ENCODE peak calls at places on chromosomes 2 and 18, in nine cellular contexts. One of them, this sample, is unnamed.

GRCh38 chr2:44897406-44897805 is 44.1 kb upstream of the SIX3 start:
- DNase-seq in neural progenitor cell: no peak
- DNase-seq in GM23248: no peak
- DNase-seq in HCT116: no peak
- DNase-seq in hepatocyte: no peak
- DNase-seq in OCI-LY7: no peak
- DNase-seq in MM.1S: no peak
- DNase-seq in SK-N-SH: no peak
- DNase-seq in PC-3: peak
- DNase-seq in this sample: peak

GRCh38 chr2:25938345-25938744 is 44.0 kb downstream of the KIF3C start:
- DNase-seq in neural progenitor cell: no peak
- DNase-seq in GM23248: no peak
- DNase-seq in HCT116: no peak
- DNase-seq in hepatocyte: no peak
- DNase-seq in OCI-LY7: no peak
- DNase-seq in MM.1S: no peak
- DNase-seq in SK-N-SH: peak
- DNase-seq in PC-3: no peak
- DNase-seq in this sample: no peak

GRCh38 chr2:75403991-75404428 is 156.7 kb downstream of the EVA1A start:
- DNase-seq in neural progenitor cell: peak
- DNase-seq in GM23248: peak
- DNase-seq in HCT116: peak
- DNase-seq in hepatocyte: peak
- DNase-seq in OCI-LY7: peak
- DNase-seq in MM.1S: peak
- DNase-seq in SK-N-SH: peak
- DNase-seq in PC-3: peak
- DNase-seq in this sample: peak

GRCh38 chr2:85707304-85707703 is 13.1 kb downstream of the GNLY start:
- DNase-seq in neural progenitor cell: peak
- DNase-seq in GM23248: peak
- DNase-seq in HCT116: peak
- DNase-seq in hepatocyte: peak
- DNase-seq in OCI-LY7: peak
- DNase-seq in MM.1S: peak
- DNase-seq in SK-N-SH: peak
- DNase-seq in PC-3: peak
- DNase-seq in this sample: peak

GRCh38 chr2:6140509-6140908 is 448.3 kb downstream of the SOX11 start:
- DNase-seq in neural progenitor cell: no peak
- DNase-seq in GM23248: no peak
- DNase-seq in HCT116: no peak
- DNase-seq in hepatocyte: no peak
- DNase-seq in OCI-LY7: no peak
- DNase-seq in MM.1S: no peak
- DNase-seq in SK-N-SH: no peak
- DNase-seq in PC-3: no peak
- DNase-seq in this sample: no peak

GRCh38 chr2:9053534-9053931 is 50.0 kb upstream of the MBOAT2 start:
- DNase-seq in neural progenitor cell: no peak
- DNase-seq in GM23248: peak
- DNase-seq in HCT116: no peak
- DNase-seq in hepatocyte: no peak
- DNase-seq in OCI-LY7: no peak
- DNase-seq in MM.1S: no peak
- DNase-seq in SK-N-SH: no peak
- DNase-seq in PC-3: peak
- DNase-seq in this sample: no peak

GRCh38 chr2:133676392-133677130 is 108.3 kb upstream of the NCKAP5 start:
- DNase-seq in neural progenitor cell: no peak
- DNase-seq in GM23248: peak
- DNase-seq in HCT116: no peak
- DNase-seq in hepatocyte: no peak
- DNase-seq in OCI-LY7: no peak
- DNase-seq in MM.1S: no peak
- DNase-seq in SK-N-SH: no peak
- DNase-seq in PC-3: no peak
- DNase-seq in this sample: no peak

GRCh38 chr2:41170589-41170988 is 718.7 kb upstream of the SLC8A1 start:
- DNase-seq in neural progenitor cell: no peak
- DNase-seq in GM23248: no peak
- DNase-seq in HCT116: no peak
- DNase-seq in hepatocyte: no peak
- DNase-seq in OCI-LY7: no peak
- DNase-seq in MM.1S: peak
- DNase-seq in SK-N-SH: no peak
- DNase-seq in PC-3: no peak
- DNase-seq in this sample: no peak

GRCh38 chr2:127400897-127401756 is 13.4 kb upstream of the MAP3K2 start:
- DNase-seq in neural progenitor cell: no peak
- DNase-seq in GM23248: peak
- DNase-seq in HCT116: no peak
- DNase-seq in hepatocyte: no peak
- DNase-seq in OCI-LY7: no peak
- DNase-seq in MM.1S: no peak
- DNase-seq in SK-N-SH: no peak
- DNase-seq in PC-3: peak
- DNase-seq in this sample: peak

GRCh38 chr2:168090366-168091019 is 156.9 kb downstream of the STK39 start:
- DNase-seq in neural progenitor cell: no peak
- DNase-seq in GM23248: no peak
- DNase-seq in HCT116: no peak
- DNase-seq in hepatocyte: no peak
- DNase-seq in OCI-LY7: peak
- DNase-seq in MM.1S: peak
- DNase-seq in SK-N-SH: no peak
- DNase-seq in PC-3: no peak
- DNase-seq in this sample: no peak

GRCh38 chr2:235939471-235939870 is 228.7 kb downstream of the GBX2 start:
- DNase-seq in neural progenitor cell: no peak
- DNase-seq in GM23248: peak
- DNase-seq in HCT116: no peak
- DNase-seq in hepatocyte: no peak
- DNase-seq in OCI-LY7: no peak
- DNase-seq in MM.1S: no peak
- DNase-seq in SK-N-SH: no peak
- DNase-seq in PC-3: no peak
- DNase-seq in this sample: no peak

GRCh38 chr2:224287533-224287932 is 114.4 kb downstream of the FAM124B start:
- DNase-seq in neural progenitor cell: no peak
- DNase-seq in GM23248: no peak
- DNase-seq in HCT116: no peak
- DNase-seq in hepatocyte: no peak
- DNase-seq in OCI-LY7: no peak
- DNase-seq in MM.1S: no peak
- DNase-seq in SK-N-SH: no peak
- DNase-seq in PC-3: no peak
- DNase-seq in this sample: no peak

GRCh38 chr18:36758001-36758400 is 70.8 kb downstream of the TPGS2 start:
- DNase-seq in neural progenitor cell: no peak
- DNase-seq in GM23248: peak
- DNase-seq in HCT116: no peak
- DNase-seq in hepatocyte: no peak
- DNase-seq in OCI-LY7: no peak
- DNase-seq in MM.1S: no peak
- DNase-seq in SK-N-SH: no peak
- DNase-seq in PC-3: no peak
- DNase-seq in this sample: no peak

GRCh38 chr18:46213295-46213694 is 109.1 kb downstream of the HAUS1 start:
- DNase-seq in neural progenitor cell: no peak
- DNase-seq in GM23248: peak
- DNase-seq in HCT116: peak
- DNase-seq in hepatocyte: no peak
- DNase-seq in OCI-LY7: peak
- DNase-seq in MM.1S: peak
- DNase-seq in SK-N-SH: peak
- DNase-seq in PC-3: peak
- DNase-seq in this sample: peak

GRCh38 chr2:74008761-74009395 is 24.2 kb downstream of the TET3 start:
- DNase-seq in neural progenitor cell: peak
- DNase-seq in GM23248: no peak
- DNase-seq in HCT116: no peak
- DNase-seq in hepatocyte: no peak
- DNase-seq in OCI-LY7: no peak
- DNase-seq in MM.1S: no peak
- DNase-seq in SK-N-SH: no peak
- DNase-seq in PC-3: no peak
- DNase-seq in this sample: peak

GRCh38 chr18:59660976-59661743 is 36.1 kb downstream of the CCBE1 start:
- DNase-seq in neural progenitor cell: no peak
- DNase-seq in GM23248: peak
- DNase-seq in HCT116: no peak
- DNase-seq in hepatocyte: no peak
- DNase-seq in OCI-LY7: no peak
- DNase-seq in MM.1S: no peak
- DNase-seq in SK-N-SH: no peak
- DNase-seq in PC-3: peak
- DNase-seq in this sample: no peak

GRCh38 chr2:30359644-30360167 is 87.3 kb upstream of the LCLAT1 start:
- DNase-seq in neural progenitor cell: no peak
- DNase-seq in GM23248: peak
- DNase-seq in HCT116: no peak
- DNase-seq in hepatocyte: peak
- DNase-seq in OCI-LY7: no peak
- DNase-seq in MM.1S: no peak
- DNase-seq in SK-N-SH: no peak
- DNase-seq in PC-3: no peak
- DNase-seq in this sample: no peak

GRCh38 chr18:68840554-68841263 is 42.8 kb downstream of the CCDC102B start:
- DNase-seq in neural progenitor cell: peak
- DNase-seq in GM23248: peak
- DNase-seq in HCT116: peak
- DNase-seq in hepatocyte: peak
- DNase-seq in OCI-LY7: no peak
- DNase-seq in MM.1S: no peak
- DNase-seq in SK-N-SH: no peak
- DNase-seq in PC-3: peak
- DNase-seq in this sample: peak

GRCh38 chr2:229273384-229274338 is 2.6 kb upstream of the PID1 start:
- DNase-seq in neural progenitor cell: peak
- DNase-seq in GM23248: peak
- DNase-seq in HCT116: peak
- DNase-seq in hepatocyte: peak
- DNase-seq in OCI-LY7: peak
- DNase-seq in MM.1S: peak
- DNase-seq in SK-N-SH: peak
- DNase-seq in PC-3: peak
- DNase-seq in this sample: peak
- TF ChIP-seq EZH2phosphoT487 in neural progenitor cell: no peak
- TF ChIP-seq EZH2phosphoT487 in GM23248: no peak
- TF ChIP-seq EZH2phosphoT487 in HCT116: no peak
- TF ChIP-seq EZH2phosphoT487 in hepatocyte: no peak
- TF ChIP-seq EZH2phosphoT487 in OCI-LY7: no peak
- TF ChIP-seq EZH2phosphoT487 in MM.1S: no peak
- TF ChIP-seq EZH2phosphoT487 in SK-N-SH: no peak
- TF ChIP-seq EZH2phosphoT487 in PC-3: no peak
- TF ChIP-seq EZH2phosphoT487 in this sample: no peak

DNA sequence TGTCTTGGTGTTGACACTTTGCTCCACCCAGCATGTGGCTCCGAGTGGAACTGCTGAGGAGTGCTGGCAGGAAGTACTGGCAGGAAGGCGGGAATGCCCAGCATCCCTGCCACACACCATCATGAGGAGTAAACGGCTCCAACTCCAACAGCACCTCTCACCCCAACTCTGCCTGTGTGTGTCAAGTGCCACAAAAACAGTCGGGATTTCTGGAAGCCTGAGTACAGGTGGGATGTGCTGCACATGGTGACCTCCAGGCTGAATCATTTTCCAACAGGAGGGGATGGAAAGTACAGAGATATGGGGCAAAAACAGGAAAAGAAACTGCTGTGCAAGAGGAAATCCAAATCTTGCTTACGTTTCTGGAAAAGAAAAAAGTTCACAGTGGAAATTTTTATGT is 53.6 kb downstream of the PARD6G start:
- DNase-seq in neural progenitor cell: no peak
- DNase-seq in GM23248: no peak
- DNase-seq in HCT116: no peak
- DNase-seq in hepatocyte: no peak
- DNase-seq in OCI-LY7: no peak
- DNase-seq in MM.1S: no peak
- DNase-seq in SK-N-SH: no peak
- DNase-seq in PC-3: no peak
- DNase-seq in this sample: no peak
- H3K4me3 ChIP-seq in neural progenitor cell: no peak
- H3K4me3 ChIP-seq in GM23248: no peak
- H3K4me3 ChIP-seq in HCT116: no peak
- H3K4me3 ChIP-seq in hepatocyte: no peak
- H3K4me3 ChIP-seq in OCI-LY7: no peak
- H3K4me3 ChIP-seq in MM.1S: no peak
- H3K4me3 ChIP-seq in SK-N-SH: no peak
- H3K4me3 ChIP-seq in PC-3: no peak
- H3K4me3 ChIP-seq in this sample: no peak

GRCh38 chr2:68726100-68726499 is 8.5 kb upstream of the ARHGAP25 start:
- DNase-seq in neural progenitor cell: no peak
- DNase-seq in GM23248: no peak
- DNase-seq in HCT116: no peak
- DNase-seq in hepatocyte: no peak
- DNase-seq in OCI-LY7: no peak
- DNase-seq in MM.1S: no peak
- DNase-seq in SK-N-SH: no peak
- DNase-seq in PC-3: no peak
- DNase-seq in this sample: no peak

GRCh38 chr2:68722712-68723111 is 11.9 kb upstream of the ARHGAP25 start:
- DNase-seq in neural progenitor cell: peak
- DNase-seq in GM23248: peak
- DNase-seq in HCT116: peak
- DNase-seq in hepatocyte: no peak
- DNase-seq in OCI-LY7: peak
- DNase-seq in MM.1S: no peak
- DNase-seq in SK-N-SH: no peak
- DNase-seq in PC-3: no peak
- DNase-seq in this sample: peak

GRCh38 chr2:68727698-68728375 is 6.8 kb upstream of the ARHGAP25 start:
- DNase-seq in neural progenitor cell: no peak
- DNase-seq in GM23248: peak
- DNase-seq in HCT116: no peak
- DNase-seq in hepatocyte: no peak
- DNase-seq in OCI-LY7: no peak
- DNase-seq in MM.1S: no peak
- DNase-seq in SK-N-SH: no peak
- DNase-seq in PC-3: peak
- DNase-seq in this sample: no peak

GRCh38 chr2:68730828-68731227 is 3.8 kb upstream of the ARHGAP25 start:
- DNase-seq in neural progenitor cell: no peak
- DNase-seq in GM23248: peak
- DNase-seq in HCT116: no peak
- DNase-seq in hepatocyte: peak
- DNase-seq in OCI-LY7: no peak
- DNase-seq in MM.1S: no peak
- DNase-seq in SK-N-SH: no peak
- DNase-seq in PC-3: peak
- DNase-seq in this sample: no peak

GRCh38 chr2:68726608-68727367 is 7.8 kb upstream of the ARHGAP25 start:
- DNase-seq in neural progenitor cell: no peak
- DNase-seq in GM23248: no peak
- DNase-seq in HCT116: no peak
- DNase-seq in hepatocyte: no peak
- DNase-seq in OCI-LY7: peak
- DNase-seq in MM.1S: peak
- DNase-seq in SK-N-SH: no peak
- DNase-seq in PC-3: peak
- DNase-seq in this sample: no peak
- H3K4me2 ChIP-seq in neural progenitor cell: no peak
- H3K4me2 ChIP-seq in GM23248: no peak
- H3K4me2 ChIP-seq in HCT116: no peak
- H3K4me2 ChIP-seq in hepatocyte: no peak
- H3K4me2 ChIP-seq in OCI-LY7: peak
- H3K4me2 ChIP-seq in MM.1S: peak
- H3K4me2 ChIP-seq in SK-N-SH: no peak
- H3K4me2 ChIP-seq in PC-3: no peak
- H3K4me2 ChIP-seq in this sample: no peak

GRCh38 chr2:240990726-240991377 is 7.6 kb upstream of the SNED1 start:
- DNase-seq in neural progenitor cell: no peak
- DNase-seq in GM23248: no peak
- DNase-seq in HCT116: no peak
- DNase-seq in hepatocyte: no peak
- DNase-seq in OCI-LY7: no peak
- DNase-seq in MM.1S: no peak
- DNase-seq in SK-N-SH: no peak
- DNase-seq in PC-3: no peak
- DNase-seq in this sample: no peak
- TF ChIP-seq EZH2phosphoT487 in neural progenitor cell: no peak
- TF ChIP-seq EZH2phosphoT487 in GM23248: no peak
- TF ChIP-seq EZH2phosphoT487 in HCT116: no peak
- TF ChIP-seq EZH2phosphoT487 in hepatocyte: no peak
- TF ChIP-seq EZH2phosphoT487 in OCI-LY7: no peak
- TF ChIP-seq EZH2phosphoT487 in MM.1S: no peak
- TF ChIP-seq EZH2phosphoT487 in SK-N-SH: no peak
- TF ChIP-seq EZH2phosphoT487 in PC-3: no peak
- TF ChIP-seq EZH2phosphoT487 in this sample: no peak